ENCODE peak calls at places on chromosomes 13 and 19, in six cellular contexts. R, T, U, D, C and Z are unnamed samples.

GRCh38 chr19:18091217-18091608 is 4.5 kb upstream of the IL12RB1 start:
- DNase-seq in R (no peak), U (no peak), D (no peak), T (no peak), C (no peak), Z (no peak)

GRCh38 chr19:33810821-33811220 is 14.2 kb downstream of the KCTD15 start:
- DNase-seq in U (no peak), C (no peak), R (no peak), T (no peak), D (no peak), Z (no peak)

GRCh38 chr19:13102666-13103584 is at the start of gene LYL1:
- DNase-seq in T (no peak), D (no peak), R (no peak), U (peak; percentile 72), C (peak; percentile 89), Z (no peak)

GRCh38 chr19:10544242-10544752 is 593 bp downstream of the ATG4D start:
- DNase-seq in D (peak; percentile 28), T (no peak), R (no peak), C (peak; percentile 42), U (peak; percentile 43), Z (no peak)

GRCh38 chr19:40829205-40829604 is 21.0 kb downstream of the CYP2A6 start:
- DNase-seq in T (no peak), U (no peak), D (no peak), C (no peak), R (no peak), Z (no peak)

GRCh38 chr13:109747524-109747923 is 38.9 kb downstream of the IRS2 start:
- DNase-seq in D (no peak), U (no peak), R (no peak), T (no peak), C (no peak), Z (no peak)

GRCh38 chr19:29610574-29611271 is 4.6 kb downstream of the POP4 start:
- DNase-seq in U (peak; percentile 92), C (peak; percentile 93), T (peak; percentile 82), D (peak; percentile 83), R (peak; percentile 77), Z (peak; percentile 77)

GRCh38 chr19:13083627-13084026 is 19.0 kb downstream of the LYL1 start:
- DNase-seq in T (no peak), U (no peak), D (no peak), C (no peak), R (no peak), Z (no peak)

GRCh38 chr19:34996978-34997640 is 3.0 kb upstream of the GRAMD1A start:
- DNase-seq in C (no peak), T (no peak), D (no peak), U (no peak), R (no peak), Z (no peak)

GRCh38 chr19:46787331-46788100 is 878 bp downstream of the SLC1A5 start:
- DNase-seq in C (peak; percentile 84), D (peak; percentile 79), U (peak; percentile 52), R (peak; percentile 52), T (no peak), Z (peak; percentile 63)

GRCh38 chr13:85997587-85997986 is 198.4 kb upstream of the SLITRK6 start:
- DNase-seq in C (no peak), T (no peak), U (peak; percentile 49), D (peak; percentile 17), R (no peak), Z (no peak)

GRCh38 chr19:3622224-3622623 is 4.4 kb downstream of the CACTIN start:
- DNase-seq in C (no peak), D (no peak), R (no peak), T (no peak), U (no peak), Z (no peak)

GRCh38 chr19:40982594-40983101 is 8.4 kb upstream of the CYP2B6 start:
- DNase-seq in R (no peak), C (peak; percentile 28), T (peak; percentile 63), D (no peak), U (no peak), Z (peak; percentile 32)

GRCh38 chr13:26377038-26377437 is 123.1 kb downstream of the CDK8 start:
- DNase-seq in D (peak; percentile 32), R (peak; percentile 8), C (peak; percentile 80), U (peak; percentile 48), T (peak; percentile 7), Z (peak; percentile 3)

DNA sequence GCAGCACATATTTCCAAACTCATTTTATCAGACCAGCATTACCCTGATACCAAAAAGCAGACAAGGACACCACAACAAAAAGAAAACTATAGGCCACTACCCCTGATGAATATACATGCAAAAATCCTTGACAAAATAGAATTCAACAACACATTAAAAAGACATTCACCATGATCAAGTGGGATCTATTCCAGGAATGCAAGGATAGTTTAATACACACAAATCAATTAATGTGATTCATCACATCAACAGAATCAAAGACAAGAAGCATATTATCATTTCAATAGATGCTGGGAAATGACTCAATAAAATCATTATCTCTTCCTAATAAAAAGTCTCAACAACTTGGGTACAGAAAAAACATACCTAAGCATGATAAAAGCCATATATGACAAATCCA is 11.2 kb downstream of the ZNF347 start:
- DNase-seq in T (no peak), D (no peak), U (no peak), C (no peak), R (no peak), Z (no peak)
- H3K4me3 ChIP-seq in T (no peak overlapping the region), D (no peak overlapping the region), U (no peak overlapping the region), C (no peak overlapping the region), R (no peak overlapping the region), Z (no peak overlapping the region)

DNA sequence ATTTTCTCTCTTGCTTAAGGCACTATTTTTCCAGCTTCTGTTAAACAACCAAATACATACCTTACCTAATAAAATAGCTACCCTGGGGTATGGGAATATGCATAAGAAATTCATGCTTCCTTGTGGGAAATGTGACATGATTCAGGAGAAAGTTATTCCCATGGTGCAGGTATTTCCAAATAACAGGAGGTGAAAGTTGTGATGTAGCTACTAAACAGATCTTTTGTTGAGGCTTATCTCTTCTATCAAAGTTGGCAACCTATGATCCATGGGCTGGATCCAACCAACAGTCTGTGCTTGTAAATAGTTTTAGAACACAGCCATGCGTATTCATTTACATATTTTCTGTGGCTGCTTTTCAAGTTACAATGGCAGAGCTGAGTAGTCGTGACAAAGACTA is 177.8 kb upstream of the NBEA start:
- DNase-seq in U (peak; percentile 84), R (no peak), D (no peak), C (no peak), T (no peak), Z (no peak)
- H3K9ac ChIP-seq in U (no peak overlapping the region), R (no peak overlapping the region), D (no peak overlapping the region), C (no peak overlapping the region), T (no peak overlapping the region), Z (no peak overlapping the region)

DNA sequence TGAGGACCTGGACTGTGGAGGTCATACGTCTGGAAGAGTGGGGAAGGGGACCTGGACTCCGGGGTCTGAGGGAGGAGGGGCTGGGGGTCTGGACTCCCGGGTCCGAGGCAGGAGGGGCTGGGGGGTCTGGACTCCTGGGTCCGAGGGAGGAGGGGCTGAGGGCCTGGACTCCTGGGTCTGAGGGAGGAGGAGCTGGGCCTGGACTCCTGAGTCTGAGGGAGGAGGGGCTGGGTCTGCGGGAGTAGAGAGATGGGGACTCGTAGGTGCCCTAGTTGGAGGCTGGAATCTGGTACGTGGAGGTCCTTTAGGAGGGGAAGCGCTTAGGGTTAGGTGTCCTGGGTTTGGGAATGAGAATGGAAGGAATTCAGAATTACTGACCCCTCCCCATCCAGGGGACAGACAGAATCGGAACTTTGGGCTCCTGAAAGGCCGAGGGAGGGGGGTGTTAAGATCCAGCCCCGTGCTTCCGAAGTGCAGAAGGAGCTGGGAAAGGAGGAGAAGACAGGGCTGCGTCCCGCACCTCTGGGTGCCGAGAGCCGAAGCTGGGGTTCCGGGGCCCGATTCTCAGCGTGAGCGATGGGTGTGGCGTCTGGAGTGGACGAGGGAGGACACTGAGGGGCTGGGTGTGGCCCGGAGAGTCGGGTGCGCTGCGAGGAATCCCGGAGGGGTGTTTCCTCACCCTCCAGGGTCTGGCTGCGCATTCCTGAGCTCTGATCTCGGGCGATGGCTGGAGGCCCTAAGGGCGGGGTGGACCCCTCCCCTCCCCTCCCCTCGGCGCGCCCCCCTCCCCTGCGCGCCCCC is 608 bp downstream of the MYADM start:
- DNase-seq in R (no peak), D (peak; percentile 76), U (peak; percentile 58), C (peak; percentile 88), T (no peak), Z (peak; percentile 42)
- H2BK120ac ChIP-seq in R (peak overlapping the region; percentile 63), D (peak overlapping the region; percentile 88), U (peak overlapping the region; percentile 88), C (peak overlapping the region; percentile 30), T (peak overlapping the region; percentile 54), Z (peak overlapping the region; percentile 59)

DNA sequence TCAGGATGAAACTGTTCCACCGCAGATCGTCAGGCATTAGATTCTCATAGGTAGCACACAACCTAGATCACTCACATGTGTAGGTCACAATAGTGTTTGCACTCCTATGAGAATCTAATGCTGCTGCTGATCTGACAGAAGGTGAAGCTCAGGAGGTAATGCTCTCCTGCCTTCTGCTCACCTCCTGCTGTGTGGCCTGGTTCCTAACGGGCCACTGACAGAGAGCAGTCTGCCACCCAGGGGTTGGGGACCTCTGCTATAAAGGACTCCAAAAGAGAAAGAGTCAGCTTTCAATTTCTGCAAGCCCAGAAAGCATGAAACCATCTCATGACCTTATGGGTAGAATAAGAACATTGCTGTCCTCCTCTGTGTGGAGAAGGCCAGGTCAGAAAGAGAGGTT is 43.5 kb upstream of the PCCA start:
- DNase-seq in C (no peak), U (no peak), D (no peak), T (no peak), R (no peak), Z (no peak)
- H3K4me3 ChIP-seq in C (no peak overlapping the region), U (no peak overlapping the region), D (no peak overlapping the region), T (no peak overlapping the region), R (no peak overlapping the region), Z (no peak overlapping the region)

DNA sequence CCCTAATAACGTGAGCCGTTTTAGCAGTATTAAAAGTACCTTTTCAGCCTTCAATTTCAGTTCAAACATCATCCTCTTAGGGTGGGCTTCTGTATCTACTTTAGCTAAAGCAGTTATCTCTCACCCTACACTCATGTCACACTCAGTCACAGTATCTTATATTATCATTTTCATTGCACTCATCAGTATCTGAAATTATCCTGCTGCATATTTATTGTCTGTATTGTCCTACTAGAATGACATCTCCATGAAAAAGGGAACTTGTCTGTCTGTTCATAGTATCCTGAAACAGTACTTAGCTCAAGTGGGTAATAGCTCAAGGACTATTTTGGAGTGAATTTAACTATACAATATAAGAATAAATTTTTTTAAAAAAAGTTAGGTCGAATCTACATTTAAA is 19.9 kb upstream of the RFC3 start:
- DNase-seq in D (no peak), T (no peak), U (no peak), R (no peak), C (no peak), Z (no peak)
- H3K9ac ChIP-seq in D (peak overlapping the region; percentile 83), T (no peak overlapping the region), U (no peak overlapping the region), R (no peak overlapping the region), C (no peak overlapping the region), Z (no peak overlapping the region)

GRCh38 chr13:74021507-74021906 is 112.7 kb downstream of the KLF12 start:
- DNase-seq in R (no peak), U (no peak), C (peak; percentile 34), D (no peak), T (no peak), Z (no peak)
- H2BK120ac ChIP-seq in R (no peak overlapping the region), U (no peak overlapping the region), C (no peak overlapping the region), D (no peak overlapping the region), T (no peak overlapping the region), Z (no peak overlapping the region)